ENCODE peak calls at places on chromosomes 4 and X, in nine cellular contexts. O is K562; F is erythroblast; H is AG09309; Y is GM04504; M is mesenchymal stem cell; Q is stimulated activated CD4-positive, alpha-beta T cell treated with anti-CD3 and anti-CD28 coated beads, Interleukin-1b, Interleukin-23, amount 100 ng/mL, for 24 hours; D is cardiac muscle cell; B is RPMI8226. X is an unnamed sample.

GRCh38 chr4:168390041-168390440 is 71.5 kb upstream of the DDX60 start:
- DNase-seq in O (no peak), F (no peak), H (no peak), Y (no peak), M (no peak), Q (no peak), D (no peak), B (no peak), X (no peak)

GRCh38 chr4:24657768-24658617 is 73.6 kb upstream of the DHX15 start:
- DNase-seq in O (no peak), F (no peak), H (no peak), Y (no peak), M (peak; percentile 57), Q (no peak), D (peak; percentile 95), B (peak; percentile 4), X (peak; percentile 92)

GRCh38 chr4:87118826-87119225 is 101.6 kb downstream of the KLHL8 start:
- DNase-seq in O (peak; percentile 60), F (peak; percentile 56), H (no peak), Y (no peak), M (peak; percentile 89), Q (no peak), D (peak; percentile 37), B (no peak), X (no peak)

GRCh38 chrX:10979956-10980355 is 131.2 kb upstream of the HCCS start:
- DNase-seq in O (no peak), F (no peak), H (no peak), Y (no peak), M (no peak), Q (no peak), D (no peak), B (no peak), X (no peak)

GRCh38 chrX:122565952-122566351 is 618.1 kb upstream of the GRIA3 start:
- DNase-seq in O (no peak), F (no peak), H (peak; percentile 93), Y (peak; percentile 91), M (peak; percentile 89), Q (no peak), D (peak; percentile 64), B (no peak), X (no peak)

GRCh38 chr4:98663226-98664006 is 5.0 kb upstream of the TSPAN5 start:
- DNase-seq in O (no peak), F (no peak), H (no peak), Y (no peak), M (no peak), Q (peak; percentile 59), D (no peak), B (peak; percentile 30), X (no peak)

GRCh38 chr4:150976478-150977118 is 38.5 kb downstream of the LRBA start:
- DNase-seq in O (peak; percentile 36), F (no peak), H (no peak), Y (no peak), M (no peak), Q (no peak), D (no peak), B (no peak), X (no peak)

GRCh38 chr4:153577053-153577452 is 107.0 kb upstream of the TLR2 start:
- DNase-seq in O (no peak), F (no peak), H (no peak), Y (no peak), M (no peak), Q (no peak), D (no peak), B (no peak), X (peak; percentile 34)

GRCh38 chr4:87461281-87461700 is 38.9 kb downstream of the NUDT9 start:
- DNase-seq in O (no peak), F (no peak), H (no peak), Y (no peak), M (no peak), Q (no peak), D (no peak), B (no peak), X (no peak)

GRCh38 chr4:187993827-187994226 is 1.7 kb upstream of the ZFP42 start:
- DNase-seq in O (peak; percentile 22), F (no peak), H (no peak), Y (no peak), M (peak; percentile 6), Q (no peak), D (peak; percentile 6), B (peak; percentile 11), X (no peak)

GRCh38 chrX:51336584-51336983 is 4.0 kb downstream of the NUDT10 start:
- DNase-seq in O (peak; percentile 17), F (peak; percentile 1), H (peak; percentile 10), Y (peak; percentile 13), M (peak; percentile 22), Q (peak; percentile 0), D (peak; percentile 52), B (peak; percentile 25), X (no peak)

GRCh38 chr4:81521708-81522107 is 50.0 kb upstream of the RASGEF1B start:
- DNase-seq in O (no peak), F (no peak), H (no peak), Y (no peak), M (no peak), Q (no peak), D (no peak), B (no peak), X (no peak)

GRCh38 chr4:147518846-147519767 is 38.2 kb downstream of the EDNRA start:
- DNase-seq in O (peak; percentile 37), F (peak; percentile 60), H (peak; percentile 46), Y (peak; percentile 29), M (peak; percentile 76), Q (no peak), D (peak; percentile 86), B (peak; percentile 71), X (peak; percentile 30)

GRCh38 chrX:9019151-9019550 is 14.8 kb downstream of the FAM9B start:
- DNase-seq in O (no peak), F (no peak), H (peak; percentile 23), Y (peak; percentile 16), M (no peak), Q (no peak), D (no peak), B (no peak), X (no peak)

GRCh38 chr4:10716163-10716562 is 31.6 kb upstream of the CLNK start:
- DNase-seq in O (no peak), F (no peak), H (no peak), Y (no peak), M (no peak), Q (no peak), D (no peak), B (no peak), X (no peak)

GRCh38 chrX:13373027-13373806 is 53.4 kb upstream of the ATXN3L start:
- DNase-seq in O (no peak), F (no peak), H (no peak), Y (no peak), M (peak; percentile 3), Q (no peak), D (no peak), B (no peak), X (no peak)

GRCh38 chrX:17377795-17378194 is 2.8 kb downstream of the NHS start:
- DNase-seq in O (no peak), F (no peak), H (no peak), Y (no peak), M (no peak), Q (no peak), D (no peak), B (no peak), X (no peak)

GRCh38 chr4:5857199-5857598 is 35.7 kb downstream of the CRMP1 start:
- DNase-seq in O (no peak), F (no peak), H (no peak), Y (no peak), M (no peak), Q (no peak), D (no peak), B (no peak), X (no peak)

GRCh38 chr4:4267981-4268380 is 20.0 kb upstream of the TMEM128 start:
- DNase-seq in O (no peak), F (no peak), H (no peak), Y (no peak), M (peak; percentile 24), Q (no peak), D (peak; percentile 18), B (no peak), X (no peak)

GRCh38 chr4:2745981-2746806 is 9.9 kb downstream of the TNIP2 start:
- DNase-seq in O (peak; percentile 41), F (peak; percentile 20), H (no peak), Y (peak; percentile 30), M (peak; percentile 92), Q (peak; percentile 88), D (peak; percentile 17), B (no peak), X (no peak)

GRCh38 chrX:54423161-54423888 is 16.9 kb upstream of the TSR2 start:
- DNase-seq in O (peak; percentile 34), F (peak; percentile 38), H (no peak), Y (no peak), M (no peak), Q (no peak), D (peak; percentile 10), B (no peak), X (no peak)

GRCh38 chrX:7263330-7263729 is 115.4 kb upstream of the PUDP start:
- DNase-seq in O (no peak), F (no peak), H (no peak), Y (no peak), M (no peak), Q (no peak), D (no peak), B (no peak), X (no peak)